ENCODE peak calls at places on chromosomes 13 and 19, in eight cellular contexts. One of them, this sample, is unnamed.

GRCh38 chr19:7115721-7116120 is 46.2 kb downstream of the ZNF557 start:
- DNase-seq in sigmoid colon: no peak
- DNase-seq in heart right ventricle: no peak
- DNase-seq in GM23338: no peak
- DNase-seq in uterus: no peak
- DNase-seq in CD4-positive, CD25-positive, alpha-beta regulatory T cell: no peak
- DNase-seq in fibroblast of lung: no peak
- DNase-seq in RWPE1: no peak
- DNase-seq in this sample: peak

GRCh38 chr13:26328326-26328725 is 74.4 kb downstream of the CDK8 start:
- DNase-seq in sigmoid colon: no peak
- DNase-seq in fibroblast of lung: no peak
- DNase-seq in CD4-positive, CD25-positive, alpha-beta regulatory T cell: no peak
- DNase-seq in RWPE1: no peak
- DNase-seq in heart right ventricle: no peak
- DNase-seq in GM23338: no peak
- DNase-seq in uterus: no peak
- DNase-seq in this sample: no peak

GRCh38 chr13:62799931-62800436 is 1384.3 kb upstream of the PCDH20 start:
- DNase-seq in sigmoid colon: no peak
- DNase-seq in uterus: no peak
- DNase-seq in heart right ventricle: no peak
- DNase-seq in CD4-positive, CD25-positive, alpha-beta regulatory T cell: no peak
- DNase-seq in RWPE1: no peak
- DNase-seq in GM23338: no peak
- DNase-seq in fibroblast of lung: no peak
- DNase-seq in this sample: no peak

GRCh38 chr19:408441-409005 is 424 bp downstream of the C2CD4C start:
- DNase-seq in heart right ventricle: no peak
- DNase-seq in RWPE1: no peak
- DNase-seq in GM23338: no peak
- DNase-seq in CD4-positive, CD25-positive, alpha-beta regulatory T cell: no peak
- DNase-seq in sigmoid colon: peak
- DNase-seq in fibroblast of lung: no peak
- DNase-seq in uterus: no peak
- DNase-seq in this sample: no peak

GRCh38 chr13:113093580-113094409 is 11.8 kb upstream of the F7 start:
- DNase-seq in GM23338: no peak
- DNase-seq in sigmoid colon: no peak
- DNase-seq in fibroblast of lung: no peak
- DNase-seq in heart right ventricle: no peak
- DNase-seq in RWPE1: no peak
- DNase-seq in CD4-positive, CD25-positive, alpha-beta regulatory T cell: no peak
- DNase-seq in uterus: no peak
- DNase-seq in this sample: no peak

GRCh38 chr13:72163671-72164070 is 296.7 kb upstream of the DACH1 start:
- DNase-seq in fibroblast of lung: no peak
- DNase-seq in uterus: no peak
- DNase-seq in sigmoid colon: no peak
- DNase-seq in CD4-positive, CD25-positive, alpha-beta regulatory T cell: no peak
- DNase-seq in GM23338: peak
- DNase-seq in RWPE1: no peak
- DNase-seq in heart right ventricle: no peak
- DNase-seq in this sample: no peak

GRCh38 chr19:13396256-13397080 is 109.8 kb downstream of the CACNA1A start:
- DNase-seq in heart right ventricle: peak
- DNase-seq in uterus: no peak
- DNase-seq in fibroblast of lung: peak
- DNase-seq in GM23338: peak
- DNase-seq in sigmoid colon: peak
- DNase-seq in CD4-positive, CD25-positive, alpha-beta regulatory T cell: no peak
- DNase-seq in RWPE1: peak
- DNase-seq in this sample: no peak

GRCh38 chr13:75461314-75461713 is 20.7 kb downstream of the TBC1D4 start:
- DNase-seq in RWPE1: no peak
- DNase-seq in heart right ventricle: no peak
- DNase-seq in fibroblast of lung: no peak
- DNase-seq in sigmoid colon: no peak
- DNase-seq in GM23338: no peak
- DNase-seq in CD4-positive, CD25-positive, alpha-beta regulatory T cell: no peak
- DNase-seq in uterus: no peak
- DNase-seq in this sample: no peak

GRCh38 chr19:10870501-10870954 is 825 bp upstream of the CARM1 start:
- DNase-seq in GM23338: peak
- DNase-seq in RWPE1: no peak
- DNase-seq in CD4-positive, CD25-positive, alpha-beta regulatory T cell: no peak
- DNase-seq in fibroblast of lung: no peak
- DNase-seq in heart right ventricle: no peak
- DNase-seq in uterus: no peak
- DNase-seq in sigmoid colon: no peak
- DNase-seq in this sample: no peak

GRCh38 chr19:47095707-47096704 is 17.6 kb downstream of the ZC3H4 start:
- DNase-seq in sigmoid colon: no peak
- DNase-seq in GM23338: peak
- DNase-seq in uterus: no peak
- DNase-seq in CD4-positive, CD25-positive, alpha-beta regulatory T cell: no peak
- DNase-seq in heart right ventricle: peak
- DNase-seq in fibroblast of lung: no peak
- DNase-seq in RWPE1: peak
- DNase-seq in this sample: no peak

GRCh38 chr13:33721719-33722118 is 96.2 kb upstream of the RFC3 start:
- DNase-seq in CD4-positive, CD25-positive, alpha-beta regulatory T cell: no peak
- DNase-seq in uterus: no peak
- DNase-seq in fibroblast of lung: peak
- DNase-seq in sigmoid colon: no peak
- DNase-seq in RWPE1: no peak
- DNase-seq in heart right ventricle: no peak
- DNase-seq in GM23338: no peak
- DNase-seq in this sample: no peak
- H3K27ac ChIP-seq in CD4-positive, CD25-positive, alpha-beta regulatory T cell: no peak
- H3K27ac ChIP-seq in uterus: peak
- H3K27ac ChIP-seq in fibroblast of lung: no peak
- H3K27ac ChIP-seq in sigmoid colon: peak
- H3K27ac ChIP-seq in RWPE1: no peak
- H3K27ac ChIP-seq in heart right ventricle: peak
- H3K27ac ChIP-seq in GM23338: no peak
- H3K27ac ChIP-seq in this sample: no peak

GRCh38 chr19:35222373-35223005 is 6.0 kb downstream of the FAM187B start:
- DNase-seq in RWPE1: no peak
- DNase-seq in sigmoid colon: no peak
- DNase-seq in heart right ventricle: no peak
- DNase-seq in uterus: no peak
- DNase-seq in fibroblast of lung: no peak
- DNase-seq in CD4-positive, CD25-positive, alpha-beta regulatory T cell: no peak
- DNase-seq in GM23338: no peak
- DNase-seq in this sample: no peak

GRCh38 chr19:35225951-35226350 is 2.6 kb downstream of the FAM187B start:
- DNase-seq in uterus: no peak
- DNase-seq in heart right ventricle: no peak
- DNase-seq in fibroblast of lung: no peak
- DNase-seq in GM23338: no peak
- DNase-seq in RWPE1: no peak
- DNase-seq in CD4-positive, CD25-positive, alpha-beta regulatory T cell: no peak
- DNase-seq in sigmoid colon: no peak
- DNase-seq in this sample: no peak

GRCh38 chr19:35223084-35223790 is 5.3 kb downstream of the FAM187B start:
- DNase-seq in sigmoid colon: no peak
- DNase-seq in RWPE1: no peak
- DNase-seq in heart right ventricle: no peak
- DNase-seq in GM23338: no peak
- DNase-seq in fibroblast of lung: no peak
- DNase-seq in uterus: no peak
- DNase-seq in CD4-positive, CD25-positive, alpha-beta regulatory T cell: no peak
- DNase-seq in this sample: no peak

GRCh38 chr19:35224681-35225604 is 3.6 kb downstream of the FAM187B start:
- DNase-seq in RWPE1: no peak
- DNase-seq in sigmoid colon: no peak
- DNase-seq in fibroblast of lung: no peak
- DNase-seq in heart right ventricle: no peak
- DNase-seq in uterus: no peak
- DNase-seq in GM23338: peak
- DNase-seq in CD4-positive, CD25-positive, alpha-beta regulatory T cell: no peak
- DNase-seq in this sample: no peak

DNA sequence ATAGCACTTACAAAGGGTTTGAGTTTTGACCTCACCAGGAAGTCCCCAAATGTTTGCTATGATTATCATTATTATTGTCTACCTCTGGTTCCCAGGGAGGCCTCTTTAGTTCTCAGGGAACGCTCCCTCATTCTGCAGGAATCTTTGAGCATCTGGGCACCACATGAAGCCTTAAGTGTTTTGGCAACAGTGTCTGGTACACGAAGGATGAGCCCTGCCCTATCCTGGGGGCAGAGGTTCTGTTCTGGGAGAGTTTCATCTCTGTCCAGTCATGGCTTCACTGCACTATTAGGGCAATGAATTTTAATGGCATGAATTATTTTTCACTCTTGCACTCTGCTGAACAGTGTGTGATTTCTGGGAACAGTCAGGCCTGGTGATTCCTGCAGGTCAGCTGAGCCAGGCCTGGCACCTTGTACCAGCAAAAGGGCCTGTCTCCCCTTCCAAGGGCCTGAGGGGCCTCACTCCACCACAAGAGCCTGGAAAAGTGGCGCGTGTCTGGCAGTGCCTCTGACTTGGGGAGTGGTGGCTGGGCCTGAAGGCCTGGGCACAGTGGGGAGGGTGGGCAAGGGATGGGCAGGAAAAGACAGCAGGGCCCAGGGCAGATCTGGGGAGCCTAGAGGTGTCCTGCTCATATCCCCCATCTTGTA is 4.6 kb downstream of the FAM187B start:
- DNase-seq in GM23338: no peak
- DNase-seq in RWPE1: no peak
- DNase-seq in uterus: no peak
- DNase-seq in fibroblast of lung: no peak
- DNase-seq in heart right ventricle: no peak
- DNase-seq in sigmoid colon: no peak
- DNase-seq in CD4-positive, CD25-positive, alpha-beta regulatory T cell: no peak
- DNase-seq in this sample: no peak
- H3K27ac ChIP-seq in GM23338: no peak
- H3K27ac ChIP-seq in RWPE1: peak
- H3K27ac ChIP-seq in uterus: no peak
- H3K27ac ChIP-seq in fibroblast of lung: no peak
- H3K27ac ChIP-seq in heart right ventricle: no peak
- H3K27ac ChIP-seq in sigmoid colon: no peak
- H3K27ac ChIP-seq in CD4-positive, CD25-positive, alpha-beta regulatory T cell: no peak
- H3K27ac ChIP-seq in this sample: no peak

GRCh38 chr19:29944415-29945012 is 2.5 kb downstream of the URI1 start:
- DNase-seq in uterus: no peak
- DNase-seq in sigmoid colon: no peak
- DNase-seq in CD4-positive, CD25-positive, alpha-beta regulatory T cell: no peak
- DNase-seq in RWPE1: no peak
- DNase-seq in fibroblast of lung: no peak
- DNase-seq in GM23338: no peak
- DNase-seq in heart right ventricle: no peak
- DNase-seq in this sample: no peak

GRCh38 chr19:29942404-29943261 is 594 bp downstream of the URI1 start:
- DNase-seq in heart right ventricle: peak
- DNase-seq in uterus: peak
- DNase-seq in RWPE1: peak
- DNase-seq in GM23338: peak
- DNase-seq in sigmoid colon: peak
- DNase-seq in CD4-positive, CD25-positive, alpha-beta regulatory T cell: peak
- DNase-seq in fibroblast of lung: peak
- DNase-seq in this sample: peak

GRCh38 chr19:29945017-29945416 is 3.0 kb downstream of the URI1 start:
- DNase-seq in fibroblast of lung: no peak
- DNase-seq in heart right ventricle: no peak
- DNase-seq in CD4-positive, CD25-positive, alpha-beta regulatory T cell: no peak
- DNase-seq in sigmoid colon: no peak
- DNase-seq in RWPE1: no peak
- DNase-seq in uterus: no peak
- DNase-seq in GM23338: no peak
- DNase-seq in this sample: no peak

GRCh38 chr19:29941828-29942403 is at the start of gene URI1:
- DNase-seq in fibroblast of lung: peak
- DNase-seq in GM23338: peak
- DNase-seq in CD4-positive, CD25-positive, alpha-beta regulatory T cell: peak
- DNase-seq in RWPE1: peak
- DNase-seq in uterus: peak
- DNase-seq in sigmoid colon: peak
- DNase-seq in heart right ventricle: peak
- DNase-seq in this sample: peak

GRCh38 chr19:29943615-29944014 is 1.6 kb downstream of the URI1 start:
- DNase-seq in heart right ventricle: no peak
- DNase-seq in fibroblast of lung: no peak
- DNase-seq in uterus: no peak
- DNase-seq in sigmoid colon: no peak
- DNase-seq in RWPE1: no peak
- DNase-seq in CD4-positive, CD25-positive, alpha-beta regulatory T cell: no peak
- DNase-seq in GM23338: no peak
- DNase-seq in this sample: no peak
- H3K27ac ChIP-seq in heart right ventricle: no peak
- H3K27ac ChIP-seq in fibroblast of lung: no peak
- H3K27ac ChIP-seq in uterus: no peak
- H3K27ac ChIP-seq in sigmoid colon: peak
- H3K27ac ChIP-seq in RWPE1: no peak
- H3K27ac ChIP-seq in CD4-positive, CD25-positive, alpha-beta regulatory T cell: peak
- H3K27ac ChIP-seq in GM23338: no peak
- H3K27ac ChIP-seq in this sample: no peak

GRCh38 chr13:29676535-29676934 is 81.0 kb upstream of the SLC7A1 start:
- DNase-seq in heart right ventricle: no peak
- DNase-seq in uterus: no peak
- DNase-seq in CD4-positive, CD25-positive, alpha-beta regulatory T cell: no peak
- DNase-seq in sigmoid colon: no peak
- DNase-seq in fibroblast of lung: no peak
- DNase-seq in RWPE1: no peak
- DNase-seq in GM23338: no peak
- DNase-seq in this sample: no peak
- H3K27ac ChIP-seq in heart right ventricle: no peak
- H3K27ac ChIP-seq in uterus: no peak
- H3K27ac ChIP-seq in CD4-positive, CD25-positive, alpha-beta regulatory T cell: no peak
- H3K27ac ChIP-seq in sigmoid colon: no peak
- H3K27ac ChIP-seq in fibroblast of lung: no peak
- H3K27ac ChIP-seq in RWPE1: peak
- H3K27ac ChIP-seq in GM23338: no peak
- H3K27ac ChIP-seq in this sample: no peak

DNA sequence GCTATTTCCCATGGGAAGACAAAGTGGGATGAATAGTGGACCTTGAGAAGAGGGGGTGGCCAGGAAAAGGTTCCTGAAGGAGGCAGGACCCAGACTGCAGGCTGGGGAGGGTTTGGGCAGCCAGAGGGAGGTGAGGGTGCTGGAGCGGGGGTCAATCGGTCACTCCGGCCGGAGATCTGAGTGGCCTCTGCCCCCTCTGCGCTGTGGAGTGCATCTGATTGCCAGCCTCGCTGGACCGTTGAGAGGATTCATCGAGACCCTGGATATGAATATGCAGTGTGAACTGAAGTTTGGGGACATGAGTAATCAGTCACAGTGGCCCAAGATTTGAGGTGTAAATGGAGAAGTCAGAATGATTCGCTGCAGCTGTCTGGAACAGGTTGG is 5.5 kb upstream of the ZNF580 start:
- DNase-seq in RWPE1: no peak
- DNase-seq in CD4-positive, CD25-positive, alpha-beta regulatory T cell: no peak
- DNase-seq in sigmoid colon: no peak
- DNase-seq in GM23338: no peak
- DNase-seq in fibroblast of lung: no peak
- DNase-seq in uterus: no peak
- DNase-seq in heart right ventricle: no peak
- DNase-seq in this sample: no peak
- H3K27ac ChIP-seq in RWPE1: peak
- H3K27ac ChIP-seq in CD4-positive, CD25-positive, alpha-beta regulatory T cell: peak
- H3K27ac ChIP-seq in sigmoid colon: peak
- H3K27ac ChIP-seq in GM23338: peak
- H3K27ac ChIP-seq in fibroblast of lung: peak
- H3K27ac ChIP-seq in uterus: peak
- H3K27ac ChIP-seq in heart right ventricle: peak
- H3K27ac ChIP-seq in this sample: peak

GRCh38 chr13:27599845-27600553 is 20.3 kb downstream of the LNX2 start:
- DNase-seq in RWPE1: peak
- DNase-seq in CD4-positive, CD25-positive, alpha-beta regulatory T cell: no peak
- DNase-seq in heart right ventricle: no peak
- DNase-seq in sigmoid colon: no peak
- DNase-seq in uterus: no peak
- DNase-seq in GM23338: peak
- DNase-seq in fibroblast of lung: peak
- DNase-seq in this sample: no peak
- H3K27ac ChIP-seq in RWPE1: no peak
- H3K27ac ChIP-seq in CD4-positive, CD25-positive, alpha-beta regulatory T cell: no peak
- H3K27ac ChIP-seq in heart right ventricle: peak
- H3K27ac ChIP-seq in sigmoid colon: no peak
- H3K27ac ChIP-seq in uterus: no peak
- H3K27ac ChIP-seq in GM23338: no peak
- H3K27ac ChIP-seq in fibroblast of lung: no peak
- H3K27ac ChIP-seq in this sample: no peak

This sample was measured in caudate nucleus.